ENCODE peak calls at places on chromosomes 1 and 21, in eight cellular contexts. E is hepatocyte, Q is GM23338, A is HCT116, N is PC-3, X is GM23248, T is OCI-LY7, G is SK-N-SH. J is an unnamed sample.

GRCh38 chr1:72186733-72187307 is 95.5 kb downstream of the NEGR1 start:
- DNase-seq in E (peak; percentile 9), Q (peak; percentile 35), A (no peak), N (peak; percentile 59), X (peak; percentile 53), T (no peak), G (peak; percentile 5), J (peak; percentile 21)

GRCh38 chr1:50099654-50100053 is 9.1 kb upstream of the ELAVL4 start:
- DNase-seq in E (no peak), Q (no peak), A (no peak), N (no peak), X (no peak), T (no peak), G (no peak), J (no peak)

GRCh38 chr1:163076446-163076845 is 7.3 kb downstream of the RGS4 start:
- DNase-seq in E (no peak), Q (no peak), A (no peak), N (no peak), X (no peak), T (no peak), G (no peak), J (no peak)

GRCh38 chr1:156423422-156424352 is 54.7 kb downstream of the RHBG start:
- DNase-seq in E (no peak), Q (no peak), A (no peak), N (no peak), X (no peak), T (no peak), G (no peak), J (no peak)

GRCh38 chr1:206609229-206609991 is 2.9 kb downstream of the EIF2D start:
- DNase-seq in E (no peak), Q (no peak), A (no peak), N (no peak), X (no peak), T (no peak), G (no peak), J (no peak)

GRCh38 chr1:222852326-222852725 is 37.5 kb downstream of the DISP1 start:
- DNase-seq in E (no peak), Q (no peak), A (no peak), N (peak; percentile 17), X (peak; percentile 32), T (no peak), G (no peak), J (no peak)

GRCh38 chr1:163442940-163443339 is 121.2 kb downstream of the NUF2 start:
- DNase-seq in E (no peak), Q (no peak), A (no peak), N (no peak), X (no peak), T (no peak), G (no peak), J (no peak)

GRCh38 chr1:209190591-209191241 is 392.8 kb upstream of the CAMK1G start:
- DNase-seq in E (peak; percentile 73), Q (peak; percentile 93), A (peak; percentile 33), N (peak; percentile 86), X (peak; percentile 54), T (peak; percentile 42), G (peak; percentile 53), J (peak; percentile 62)

GRCh38 chr1:99766378-99766800 is at the start of gene FRRS1:
- DNase-seq in E (peak; percentile 80), Q (peak; percentile 92), A (peak; percentile 85), N (peak; percentile 94), X (peak; percentile 76), T (peak; percentile 91), G (peak; percentile 12), J (peak; percentile 82)

GRCh38 chr1:24149854-24150227 is 6.9 kb upstream of the IL22RA1 start:
- DNase-seq in E (peak; percentile 75), Q (no peak), A (peak; percentile 48), N (peak; percentile 87), X (peak; percentile 94), T (no peak), G (no peak), J (no peak)

GRCh38 chr1:38127432-38127831 is 80.8 kb upstream of the POU3F1 start:
- DNase-seq in E (peak; percentile 34), Q (no peak), A (no peak), N (peak; percentile 49), X (peak; percentile 59), T (no peak), G (no peak), J (no peak)

GRCh38 chr1:64963466-64963865 is 2.9 kb downstream of the JAK1 start:
- DNase-seq in E (no peak), Q (no peak), A (no peak), N (no peak), X (no peak), T (peak; percentile 44), G (no peak), J (no peak)

GRCh38 chr1:64960731-64961130 is 5.6 kb downstream of the JAK1 start:
- DNase-seq in E (no peak), Q (no peak), A (no peak), N (no peak), X (no peak), T (peak; percentile 25), G (no peak), J (peak; percentile 49)

GRCh38 chr1:64961923-64962322 is 4.4 kb downstream of the JAK1 start:
- DNase-seq in E (no peak), Q (no peak), A (no peak), N (no peak), X (no peak), T (no peak), G (no peak), J (no peak)

GRCh38 chr1:64959973-64960372 is 6.4 kb downstream of the JAK1 start:
- DNase-seq in E (no peak), Q (no peak), A (no peak), N (no peak), X (no peak), T (no peak), G (no peak), J (no peak)

DNA sequence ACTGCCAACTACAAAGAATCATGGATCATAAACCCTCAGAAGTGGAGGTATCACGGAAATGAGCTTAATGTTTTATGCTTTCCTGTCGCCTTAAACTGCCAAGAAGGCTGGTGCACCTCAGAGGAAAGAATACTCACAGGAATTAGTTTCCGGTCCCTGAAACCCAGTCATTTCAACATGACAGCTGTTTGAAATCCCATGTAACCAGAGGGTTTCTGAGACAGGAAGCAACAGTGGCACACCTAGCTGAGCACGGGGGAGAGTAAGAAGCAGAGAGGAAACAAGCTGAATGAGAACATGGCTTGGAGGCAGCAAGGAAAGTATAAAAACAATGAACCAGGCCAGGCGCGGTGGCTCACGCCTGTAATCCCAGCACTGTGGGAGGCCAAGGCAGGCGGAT is 3.9 kb downstream of the JAK1 start:
- DNase-seq in E (no peak), Q (no peak), A (no peak), N (no peak), X (no peak), T (peak; percentile 65), G (no peak), J (no peak)
- TF ChIP-seq EZH2phosphoT487 in E (no peak), Q (no peak), A (no peak), N (no peak), X (no peak), T (no peak), G (no peak), J (no peak)

GRCh38 chr1:176790771-176791170 is 327.8 kb downstream of the PAPPA2 start:
- DNase-seq in E (no peak), Q (no peak), A (no peak), N (no peak), X (peak; percentile 47), T (no peak), G (no peak), J (no peak)
- TF ChIP-seq EZH2phosphoT487 in E (no peak), Q (no peak), A (no peak), N (no peak), X (no peak), T (no peak), G (no peak), J (no peak)

DNA sequence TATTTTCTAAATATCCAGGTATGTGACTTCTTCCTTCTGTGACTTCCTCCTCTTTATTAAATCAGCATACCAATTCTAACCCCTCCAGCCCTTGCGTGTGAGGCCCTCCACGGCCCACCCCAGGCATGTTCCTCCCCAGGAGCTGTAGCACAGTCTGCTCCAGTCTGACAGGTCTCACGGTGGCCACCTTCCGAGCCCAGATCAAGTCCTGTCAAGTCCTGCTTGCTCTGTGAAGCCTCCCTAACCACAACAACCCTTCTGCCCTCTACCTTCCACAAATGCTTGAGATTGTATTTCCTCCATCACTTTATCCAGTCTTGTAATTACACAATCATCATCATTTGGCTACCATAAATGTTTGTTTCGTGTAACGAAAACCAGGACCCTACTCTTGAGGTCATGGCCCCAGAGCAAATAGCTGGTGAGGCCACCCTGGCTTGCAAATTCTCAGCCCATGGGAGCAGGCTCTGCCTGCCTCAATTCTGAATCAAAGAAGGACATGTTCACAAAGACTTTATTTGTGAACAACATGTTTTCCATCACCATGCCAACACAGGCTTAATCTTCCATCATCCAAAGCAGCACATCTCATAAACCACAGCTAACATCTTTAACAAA is 33.0 kb upstream of the S100A7 start:
- DNase-seq in E (no peak), Q (no peak), A (no peak), N (no peak), X (no peak), T (no peak), G (no peak), J (no peak)
- TF ChIP-seq EZH2phosphoT487 in E (no peak), Q (no peak), A (no peak), N (no peak), X (no peak), T (no peak), G (no peak), J (no peak)

GRCh38 chr21:41767606-41768370 is 936 bp upstream of the RIPK4 start:
- DNase-seq in E (peak; percentile 49), Q (peak; percentile 77), A (no peak), N (peak; percentile 79), X (peak; percentile 69), T (no peak), G (no peak), J (no peak)
- TF ChIP-seq EZH2phosphoT487 in E (no peak), Q (no peak), A (no peak), N (no peak), X (no peak), T (no peak), G (no peak), J (no peak)

DNA sequence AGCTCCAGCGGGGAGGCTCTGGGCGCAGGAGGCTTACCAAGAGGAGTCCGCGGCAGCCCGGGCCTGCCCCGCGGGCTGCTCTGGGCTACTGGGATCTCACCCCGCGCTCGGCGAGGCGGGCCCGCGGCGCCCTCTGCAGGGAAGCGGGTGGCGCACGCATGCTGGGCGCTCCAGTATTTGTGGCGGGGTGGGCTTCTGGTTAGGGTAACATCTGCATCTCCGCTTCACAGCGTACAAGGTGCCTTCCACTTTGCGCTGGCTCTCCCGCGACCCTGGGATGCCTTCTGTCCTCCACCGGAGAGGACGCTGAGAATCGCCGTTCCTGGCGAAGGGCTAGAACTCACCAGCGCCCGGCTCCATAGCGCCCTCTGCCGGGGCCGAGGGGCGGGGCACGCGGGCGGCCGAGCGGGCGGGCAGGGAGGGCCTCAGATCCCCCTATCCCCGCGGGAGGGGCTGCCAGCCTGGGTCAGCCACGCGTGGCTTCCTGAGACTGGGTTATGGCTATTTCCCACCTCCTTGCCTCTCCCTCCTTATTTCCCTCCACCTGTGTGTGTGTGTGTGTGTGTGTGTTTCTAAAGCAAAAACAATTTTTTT is 46.6 kb upstream of the CTBS start:
- DNase-seq in E (peak; percentile 84), Q (peak; percentile 84), A (peak; percentile 71), N (peak; percentile 84), X (peak; percentile 87), T (peak; percentile 87), G (peak; percentile 94), J (peak; percentile 71)
- TF ChIP-seq EZH2phosphoT487 in E (no peak), Q (no peak), A (no peak), N (no peak), X (no peak), T (no peak), G (no peak), J (no peak)

J was measured in MM.1S.